ENCODE peak calls at places on chromosomes 6 and 20, in eight cellular contexts. G, M, B, T, Q, S, L and E are unnamed samples.

GRCh38 chr6:80165143-80165542 is 58.7 kb downstream of the BCKDHB start:
- DNase-seq in Q (no peak), G (no peak), T (peak; percentile 79), M (no peak), B (no peak), L (peak; percentile 73), S (peak; percentile 41), E (no peak)

GRCh38 chr6:43505718-43506117 is 4.4 kb downstream of the LRRC73 start:
- DNase-seq in M (no peak), L (no peak), B (peak; percentile 55), G (no peak), T (no peak), Q (no peak), S (no peak), E (no peak)

GRCh38 chr6:44949595-44950201 is 378.4 kb upstream of the RUNX2 start:
- DNase-seq in L (no peak), T (no peak), B (no peak), M (no peak), Q (no peak), S (no peak), G (no peak), E (no peak)

GRCh38 chr6:46967950-46968349 is 46.2 kb upstream of the ADGRF5 start:
- DNase-seq in S (no peak), T (no peak), L (no peak), B (no peak), M (no peak), Q (no peak), G (no peak), E (no peak)

GRCh38 chr20:20568604-20569205 is 143.7 kb downstream of the RALGAPA2 start:
- DNase-seq in T (peak; percentile 58), L (peak; percentile 52), Q (peak; percentile 46), B (no peak), M (no peak), G (no peak), S (peak; percentile 68), E (peak; percentile 47)

GRCh38 chr6:30556714-30556963 is 350 bp upstream of the GNL1 start:
- DNase-seq in B (no peak), S (no peak), G (peak; percentile 95), M (peak; percentile 88), T (no peak), L (peak; percentile 96), Q (peak; percentile 92), E (no peak)

GRCh38 chr20:56417911-56418310 is 5.9 kb downstream of the CASS4 start:
- DNase-seq in M (no peak), Q (no peak), B (no peak), S (no peak), T (peak; percentile 38), L (no peak), G (no peak), E (no peak)

GRCh38 chr20:906703-907102 is 9.4 kb downstream of the ANGPT4 start:
- DNase-seq in S (no peak), L (no peak), T (no peak), G (no peak), Q (no peak), M (no peak), B (peak; percentile 88), E (no peak)

GRCh38 chr20:37426106-37426505 is 80.2 kb downstream of the SRC start:
- DNase-seq in T (no peak), Q (no peak), L (no peak), M (no peak), B (no peak), G (no peak), S (no peak), E (no peak)

GRCh38 chr20:63009988-63010769 is 3.4 kb upstream of the BHLHE23 start:
- DNase-seq in Q (peak; percentile 40), M (no peak), B (no peak), S (peak; percentile 11), T (peak; percentile 16), G (no peak), L (peak; percentile 89), E (no peak)

GRCh38 chr20:38812182-38812581 is 6.7 kb downstream of the PPP1R16B start:
- DNase-seq in Q (no peak), M (no peak), B (no peak), S (no peak), T (no peak), L (no peak), G (no peak), E (no peak)

GRCh38 chr6:35208419-35208818 is 5.3 kb upstream of the SCUBE3 start:
- DNase-seq in L (no peak), B (no peak), G (no peak), M (no peak), S (no peak), T (no peak), Q (no peak), E (no peak)
- TF ChIP-seq CTCF in L (no peak), B (no peak), G (no peak), M (no peak), S (no peak), T (no peak), Q (no peak), E (no peak)

GRCh38 chr20:17969276-17969883 is 562 bp downstream of the MGME1 start:
- DNase-seq in G (no peak), T (no peak), B (no peak), M (no peak), S (peak; percentile 41), Q (peak; percentile 73), L (peak; percentile 45), E (no peak)

GRCh38 chr20:17968366-17969275 is at the start of the genes MGME1 and SNX5:
- DNase-seq in T (peak; percentile 99), G (peak; percentile 100), S (peak; percentile 100), Q (peak; percentile 99), B (peak; percentile 100), L (peak; percentile 100), M (peak; percentile 100), E (peak; percentile 99)

GRCh38 chr20:17969884-17970409 is 1.1 kb downstream of the MGME1 start:
- DNase-seq in G (no peak), S (peak; percentile 36), M (no peak), L (peak; percentile 77), Q (peak; percentile 58), T (peak; percentile 76), B (no peak), E (no peak)

GRCh38 chr20:17972121-17972520 is 3.3 kb downstream of the MGME1 start:
- DNase-seq in Q (no peak), M (no peak), T (no peak), G (no peak), L (no peak), S (peak; percentile 43), B (no peak), E (no peak)

DNA sequence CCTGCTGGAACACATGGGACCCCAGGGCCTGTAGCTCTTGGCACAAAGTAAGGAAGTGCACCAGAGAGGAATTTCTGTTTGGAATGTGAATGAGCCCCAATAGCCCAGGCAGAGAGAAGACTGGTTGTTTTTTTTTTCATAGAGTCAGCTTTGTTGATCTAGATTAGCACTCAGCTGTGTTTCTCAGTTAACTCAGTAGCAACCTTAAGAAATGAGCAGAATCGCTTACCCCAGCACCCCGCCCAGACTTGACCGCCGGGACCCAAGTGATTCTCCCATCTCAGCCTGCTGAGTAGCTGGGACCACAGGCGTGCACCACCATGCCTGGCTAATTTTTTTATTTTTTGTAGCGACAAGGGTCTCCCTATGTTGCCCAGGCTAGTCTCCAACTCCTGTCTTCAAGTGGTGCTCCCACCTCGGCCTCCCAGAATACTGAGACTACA is 2.8 kb downstream of the MGME1 start:
- DNase-seq in Q (no peak), S (peak; percentile 60), M (no peak), L (peak; percentile 61), G (no peak), B (no peak), T (peak; percentile 35), E (no peak)
- H3K4me3 ChIP-seq in Q (no peak overlapping the region), S (peak overlapping the region; percentile 82), M (peak overlapping the region; percentile 95), L (peak overlapping the region; percentile 97), G (no peak overlapping the region), B (peak overlapping the region; percentile 89), T (peak overlapping the region; percentile 79), E (peak overlapping the region; percentile 90)

GRCh38 chr6:106334646-106335448 is 9.3 kb upstream of the ATG5 start:
- DNase-seq in L (peak; percentile 70), T (peak; percentile 53), G (peak; percentile 71), Q (peak; percentile 47), B (no peak), M (no peak), S (peak; percentile 61), E (peak; percentile 31)

GRCh38 chr6:106339334-106340029 is 13.9 kb upstream of the ATG5 start:
- DNase-seq in M (no peak), L (peak; percentile 40), T (peak; percentile 83), G (peak; percentile 68), Q (peak; percentile 76), B (no peak), S (peak; percentile 71), E (peak; percentile 42)
- TF ChIP-seq CTCF in M (peak; percentile 78), L (peak; percentile 76), T (peak; percentile 88), G (peak; percentile 74), Q (peak; percentile 66), B (peak; percentile 49), S (peak; percentile 88), E (peak; percentile 88)

DNA sequence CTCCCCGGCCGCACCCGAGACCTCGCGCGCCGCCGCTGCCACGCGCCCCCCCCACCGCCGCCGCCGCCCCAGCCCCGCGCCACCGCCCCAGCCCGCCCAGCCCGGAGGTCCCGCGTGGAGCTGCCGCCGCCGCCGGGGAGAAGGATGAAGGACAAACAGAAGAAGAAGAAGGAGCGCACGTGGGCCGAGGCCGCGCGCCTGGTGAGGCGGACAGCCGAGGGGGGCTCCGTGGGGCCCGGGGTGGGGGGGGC is 426 bp downstream of the ASXL1 start:
- DNase-seq in G (no peak), L (no peak), S (no peak), Q (no peak), B (no peak), T (no peak), M (no peak), E (no peak)
- H3K4me3 ChIP-seq in G (peak overlapping the region; percentile 94), L (peak overlapping the region; percentile 90), S (peak overlapping the region; percentile 96), Q (peak overlapping the region; percentile 76), B (peak overlapping the region; percentile 90), T (peak overlapping the region; percentile 64), M (peak overlapping the region; percentile 97), E (peak overlapping the region; percentile 95)

GRCh38 chr6:109743739-109744138 is 52.6 kb downstream of the FIG4 start:
- DNase-seq in S (peak; percentile 54), G (no peak), M (no peak), L (no peak), Q (no peak), B (no peak), T (peak; percentile 87), E (peak; percentile 31)
- TF ChIP-seq CTCF in S (no peak), G (no peak), M (no peak), L (no peak), Q (no peak), B (no peak), T (no peak), E (no peak)